ENCODE peak calls at places on chromosomes 2 and 18, in five cellular contexts. One of them, this sample, is unnamed.
A peak's percentile ranks its signal among the peaks of the same experiment; 100 is the strongest.

GRCh38 chr2:138435701-138436100 is 65.9 kb upstream of the SPOPL start:
- DNase-seq in CD8-positive, alpha-beta memory T cell: no peak
- DNase-seq in GM12878: no peak
- DNase-seq in left ventricle myocardium inferior: no peak
- DNase-seq in fibroblast of lung: no peak
- DNase-seq in this sample: no peak

GRCh38 chr2:190031971-190032623 is 30.4 kb downstream of the MSTN start:
- DNase-seq in CD8-positive, alpha-beta memory T cell: no peak
- DNase-seq in GM12878: no peak
- DNase-seq in left ventricle myocardium inferior: no peak
- DNase-seq in fibroblast of lung: no peak
- DNase-seq in this sample: no peak

GRCh38 chr2:42268528-42269151 is 92.4 kb downstream of the COX7A2L start:
- DNase-seq in CD8-positive, alpha-beta memory T cell: no peak
- DNase-seq in GM12878: no peak
- DNase-seq in left ventricle myocardium inferior: no peak
- DNase-seq in fibroblast of lung: no peak
- DNase-seq in this sample: no peak

GRCh38 chr2:185147361-185147760 is 549.0 kb downstream of the ZNF804A start:
- DNase-seq in CD8-positive, alpha-beta memory T cell: no peak
- DNase-seq in GM12878: no peak
- DNase-seq in left ventricle myocardium inferior: no peak
- DNase-seq in fibroblast of lung: no peak
- DNase-seq in this sample: no peak

GRCh38 chr2:20619624-20620024 is 31.3 kb downstream of the HS1BP3 start:
- DNase-seq in CD8-positive, alpha-beta memory T cell: peak; percentile 10
- DNase-seq in GM12878: no peak
- DNase-seq in left ventricle myocardium inferior: peak; percentile 74
- DNase-seq in fibroblast of lung: no peak
- DNase-seq in this sample: no peak

GRCh38 chr2:229675569-229675968 is 38.8 kb downstream of the DNER start:
- DNase-seq in CD8-positive, alpha-beta memory T cell: no peak
- DNase-seq in GM12878: no peak
- DNase-seq in left ventricle myocardium inferior: no peak
- DNase-seq in fibroblast of lung: no peak
- DNase-seq in this sample: no peak

GRCh38 chr2:98698896-98699295 is 32.0 kb downstream of the MGAT4A start:
- DNase-seq in CD8-positive, alpha-beta memory T cell: no peak
- DNase-seq in GM12878: no peak
- DNase-seq in left ventricle myocardium inferior: no peak
- DNase-seq in fibroblast of lung: no peak
- DNase-seq in this sample: no peak

GRCh38 chr2:30465171-30465545 is 18.1 kb downstream of the LCLAT1 start:
- DNase-seq in CD8-positive, alpha-beta memory T cell: no peak
- DNase-seq in GM12878: no peak
- DNase-seq in left ventricle myocardium inferior: no peak
- DNase-seq in fibroblast of lung: no peak
- DNase-seq in this sample: peak; percentile 29

GRCh38 chr18:48024891-48025660 is 94.6 kb upstream of the SMAD2 start:
- DNase-seq in CD8-positive, alpha-beta memory T cell: no peak
- DNase-seq in GM12878: no peak
- DNase-seq in left ventricle myocardium inferior: no peak
- DNase-seq in fibroblast of lung: no peak
- DNase-seq in this sample: no peak

GRCh38 chr2:128821010-128821409 is 502.3 kb upstream of the HS6ST1 start:
- DNase-seq in CD8-positive, alpha-beta memory T cell: no peak
- DNase-seq in GM12878: no peak
- DNase-seq in left ventricle myocardium inferior: no peak
- DNase-seq in fibroblast of lung: no peak
- DNase-seq in this sample: no peak

GRCh38 chr2:219661955-219662395 is 34.5 kb downstream of the SLC4A3 start:
- DNase-seq in CD8-positive, alpha-beta memory T cell: no peak
- DNase-seq in GM12878: no peak
- DNase-seq in left ventricle myocardium inferior: no peak
- DNase-seq in fibroblast of lung: no peak
- DNase-seq in this sample: no peak

GRCh38 chr2:65557616-65558573 is 125.5 kb upstream of the SPRED2 start:
- DNase-seq in CD8-positive, alpha-beta memory T cell: no peak
- DNase-seq in GM12878: no peak
- DNase-seq in left ventricle myocardium inferior: no peak
- DNase-seq in fibroblast of lung: no peak
- DNase-seq in this sample: no peak

GRCh38 chr2:219462349-219462748 is 27.7 kb downstream of the SPEG start:
- DNase-seq in CD8-positive, alpha-beta memory T cell: no peak
- DNase-seq in GM12878: no peak
- DNase-seq in left ventricle myocardium inferior: no peak
- DNase-seq in fibroblast of lung: no peak
- DNase-seq in this sample: no peak

GRCh38 chr2:132503621-132504200 is 87.1 kb downstream of the GPR39 start:
- DNase-seq in CD8-positive, alpha-beta memory T cell: no peak
- DNase-seq in GM12878: no peak
- DNase-seq in left ventricle myocardium inferior: no peak
- DNase-seq in fibroblast of lung: no peak
- DNase-seq in this sample: no peak

DNA sequence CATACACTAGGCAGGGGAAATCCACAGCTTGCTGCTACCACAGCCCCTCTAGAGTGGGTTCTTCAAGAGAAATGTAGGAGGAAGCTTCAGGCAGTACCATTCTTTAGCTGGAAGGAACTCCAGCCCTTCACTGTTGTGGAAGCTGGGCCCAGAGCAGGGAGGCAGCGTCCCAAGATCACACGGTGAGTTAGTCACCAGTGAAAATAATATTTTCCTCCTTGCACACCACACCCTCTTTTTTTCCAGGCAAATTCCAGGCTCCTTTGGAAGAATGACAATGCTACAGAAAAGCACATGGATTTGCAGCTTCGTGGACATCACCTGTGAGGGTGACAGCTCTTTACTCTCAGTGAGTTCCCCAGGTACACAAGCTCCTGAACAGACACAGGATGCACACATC is 157.1 kb downstream of the COL6A3 start:
- DNase-seq in CD8-positive, alpha-beta memory T cell: no peak
- DNase-seq in GM12878: no peak
- DNase-seq in left ventricle myocardium inferior: peak; percentile 44
- DNase-seq in fibroblast of lung: peak; percentile 79
- DNase-seq in this sample: peak; percentile 68
- H3K27ac ChIP-seq in CD8-positive, alpha-beta memory T cell: no peak overlapping the region
- H3K27ac ChIP-seq in GM12878: no peak overlapping the region
- H3K27ac ChIP-seq in left ventricle myocardium inferior: peak overlapping the region; percentile 69
- H3K27ac ChIP-seq in fibroblast of lung: peak overlapping the region; percentile 81
- H3K27ac ChIP-seq in this sample: peak overlapping the region; percentile 80

GRCh38 chr2:44904578-44904977 is 36.9 kb upstream of the SIX3 start:
- DNase-seq in CD8-positive, alpha-beta memory T cell: no peak
- DNase-seq in GM12878: no peak
- DNase-seq in left ventricle myocardium inferior: no peak
- DNase-seq in fibroblast of lung: no peak
- DNase-seq in this sample: no peak
- H3K27ac ChIP-seq in CD8-positive, alpha-beta memory T cell: no peak overlapping the region
- H3K27ac ChIP-seq in GM12878: no peak overlapping the region
- H3K27ac ChIP-seq in left ventricle myocardium inferior: no peak overlapping the region
- H3K27ac ChIP-seq in fibroblast of lung: no peak overlapping the region
- H3K27ac ChIP-seq in this sample: no peak overlapping the region

GRCh38 chr2:101802329-101802728 is 104.8 kb downstream of the MAP4K4 start:
- DNase-seq in CD8-positive, alpha-beta memory T cell: no peak
- DNase-seq in GM12878: no peak
- DNase-seq in left ventricle myocardium inferior: no peak
- DNase-seq in fibroblast of lung: no peak
- DNase-seq in this sample: no peak
- H3K27ac ChIP-seq in CD8-positive, alpha-beta memory T cell: no peak overlapping the region
- H3K27ac ChIP-seq in GM12878: no peak overlapping the region
- H3K27ac ChIP-seq in left ventricle myocardium inferior: no peak overlapping the region
- H3K27ac ChIP-seq in fibroblast of lung: no peak overlapping the region
- H3K27ac ChIP-seq in this sample: no peak overlapping the region

GRCh38 chr2:157231476-157231875 is 26.0 kb upstream of the GALNT5 start:
- DNase-seq in CD8-positive, alpha-beta memory T cell: no peak
- DNase-seq in GM12878: no peak
- DNase-seq in left ventricle myocardium inferior: no peak
- DNase-seq in fibroblast of lung: peak; percentile 65
- DNase-seq in this sample: no peak
- H3K27ac ChIP-seq in CD8-positive, alpha-beta memory T cell: no peak overlapping the region
- H3K27ac ChIP-seq in GM12878: no peak overlapping the region
- H3K27ac ChIP-seq in left ventricle myocardium inferior: no peak overlapping the region
- H3K27ac ChIP-seq in fibroblast of lung: no peak overlapping the region
- H3K27ac ChIP-seq in this sample: no peak overlapping the region

DNA sequence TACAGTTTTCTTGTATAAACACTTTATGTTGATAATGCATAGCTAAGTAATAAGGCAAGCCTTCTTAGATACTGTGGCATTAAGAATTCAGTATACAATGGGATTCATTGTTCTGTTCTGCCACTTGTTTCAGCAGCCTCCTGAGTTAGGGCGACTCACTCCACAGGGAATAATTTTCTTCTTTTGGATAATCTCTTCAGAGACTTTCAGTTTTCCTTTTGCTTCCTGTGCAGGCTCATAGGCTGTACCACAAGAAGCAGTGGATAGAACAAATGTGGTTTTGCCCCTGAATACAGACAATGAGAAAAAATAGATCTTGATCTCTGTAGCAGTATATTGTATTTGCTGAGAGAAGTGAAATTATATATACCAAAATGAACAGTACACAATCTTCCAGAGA is 298.0 kb downstream of the ZNF407 start:
- DNase-seq in CD8-positive, alpha-beta memory T cell: no peak
- DNase-seq in GM12878: no peak
- DNase-seq in left ventricle myocardium inferior: no peak
- DNase-seq in fibroblast of lung: peak; percentile 43
- DNase-seq in this sample: no peak
- H3K27ac ChIP-seq in CD8-positive, alpha-beta memory T cell: no peak overlapping the region
- H3K27ac ChIP-seq in GM12878: no peak overlapping the region
- H3K27ac ChIP-seq in left ventricle myocardium inferior: peak overlapping the region; percentile 7
- H3K27ac ChIP-seq in fibroblast of lung: no peak overlapping the region
- H3K27ac ChIP-seq in this sample: no peak overlapping the region

GRCh38 chr2:46943881-46944798 is 28.5 kb upstream of the MCFD2 start:
- DNase-seq in CD8-positive, alpha-beta memory T cell: peak; percentile 77
- DNase-seq in GM12878: peak; percentile 84
- DNase-seq in left ventricle myocardium inferior: no peak
- DNase-seq in fibroblast of lung: no peak
- DNase-seq in this sample: no peak

GRCh38 chr2:46939596-46940359 is 24.2 kb upstream of the MCFD2 start:
- DNase-seq in CD8-positive, alpha-beta memory T cell: no peak
- DNase-seq in GM12878: no peak
- DNase-seq in left ventricle myocardium inferior: no peak
- DNase-seq in fibroblast of lung: no peak
- DNase-seq in this sample: no peak

GRCh38 chr2:46945671-46946070 is 30.1 kb upstream of the MCFD2 start:
- DNase-seq in CD8-positive, alpha-beta memory T cell: no peak
- DNase-seq in GM12878: no peak
- DNase-seq in left ventricle myocardium inferior: no peak
- DNase-seq in fibroblast of lung: no peak
- DNase-seq in this sample: no peak

GRCh38 chr2:46942891-46943626 is 27.5 kb upstream of the MCFD2 start:
- DNase-seq in CD8-positive, alpha-beta memory T cell: no peak
- DNase-seq in GM12878: no peak
- DNase-seq in left ventricle myocardium inferior: no peak
- DNase-seq in fibroblast of lung: no peak
- DNase-seq in this sample: no peak

GRCh38 chr2:46942143-46942526 is 26.5 kb upstream of the MCFD2 start:
- DNase-seq in CD8-positive, alpha-beta memory T cell: peak; percentile 84
- DNase-seq in GM12878: no peak
- DNase-seq in left ventricle myocardium inferior: no peak
- DNase-seq in fibroblast of lung: no peak
- DNase-seq in this sample: no peak
- H3K27ac ChIP-seq in CD8-positive, alpha-beta memory T cell: peak overlapping the region; percentile 96
- H3K27ac ChIP-seq in GM12878: peak overlapping the region; percentile 93
- H3K27ac ChIP-seq in left ventricle myocardium inferior: peak overlapping the region; percentile 91
- H3K27ac ChIP-seq in fibroblast of lung: peak overlapping the region; percentile 73
- H3K27ac ChIP-seq in this sample: no peak overlapping the region